ENCODE peak calls at places on chromosomes 12 and 14, in ten cellular contexts. Y is ACHN; G is NCI-H526; U is activated naive CD4-positive, alpha-beta T cell treated with Interleukin-2 at 50 U/mL for 16 hours; M is HCT116; B is effector CD4-positive, alpha-beta T cell; A is NCI-H1105; X is IMR-90; P is T follicular helper cell; K is CD4-positive, alpha-beta T cell. Q is an unnamed sample.

GRCh38 chr14:72433511-72433910 is 460.4 kb downstream of the DPF3 start:
- DNase-seq in G (no peak), P (no peak), Y (peak; percentile 1), U (no peak), A (no peak), K (no peak), X (peak; percentile 59), M (no peak), B (no peak), Q (no peak)

GRCh38 chr12:953776-954175 is 4.3 kb upstream of the RAD52 start:
- DNase-seq in B (no peak), G (peak; percentile 50), M (no peak), Y (no peak), U (peak; percentile 17), A (no peak), K (no peak), P (no peak), X (peak; percentile 68), Q (no peak)

GRCh38 chr12:108312885-108313203 is 26.3 kb downstream of the CMKLR1 start:
- DNase-seq in Y (peak; percentile 39), P (no peak), G (no peak), B (no peak), K (no peak), X (no peak), M (no peak), U (no peak), A (no peak), Q (peak; percentile 54)

GRCh38 chr12:25130741-25131188 is 64.2 kb downstream of the DNAI7 start:
- DNase-seq in Y (peak; percentile 70), M (peak; percentile 22), A (peak; percentile 18), U (no peak), G (peak; percentile 75), P (no peak), K (no peak), B (no peak), X (peak; percentile 67), Q (no peak)

GRCh38 chr14:100994082-100994481 is 90.6 kb upstream of the RTL1 start:
- DNase-seq in P (no peak), B (no peak), X (peak; percentile 54), M (peak; percentile 52), K (no peak), A (no peak), G (no peak), U (no peak), Y (peak; percentile 33), Q (no peak)

GRCh38 chr12:28893365-28893764 is 255.7 kb upstream of the FAR2 start:
- DNase-seq in M (no peak), U (no peak), Y (no peak), P (no peak), G (no peak), K (no peak), A (no peak), B (no peak), X (peak; percentile 34), Q (no peak)

GRCh38 chr12:124766745-124767074 is 97.0 kb downstream of the SCARB1 start:
- DNase-seq in X (no peak), G (no peak), K (no peak), A (no peak), Y (no peak), P (no peak), M (no peak), B (no peak), U (no peak), Q (no peak)

GRCh38 chr12:93060666-93061413 is 131.7 kb upstream of the EEA1 start:
- DNase-seq in G (no peak), A (peak; percentile 29), U (no peak), X (peak; percentile 57), B (no peak), K (no peak), P (no peak), Y (no peak), M (no peak), Q (no peak)

GRCh38 chr12:128068211-128068610 is 198.8 kb upstream of the TMEM132C start:
- DNase-seq in B (no peak), M (no peak), Y (no peak), X (no peak), K (no peak), A (no peak), G (no peak), U (no peak), P (no peak), Q (no peak)

GRCh38 chr14:65156568-65157366 is 54.5 kb upstream of the MAX start:
- DNase-seq in A (no peak), X (peak; percentile 78), P (no peak), Y (no peak), B (no peak), U (no peak), K (no peak), G (no peak), M (no peak), Q (peak; percentile 23)

GRCh38 chr12:25241171-25242020 is 9.3 kb downstream of the KRAS start:
- DNase-seq in K (no peak), X (peak; percentile 71), P (no peak), B (no peak), Y (peak; percentile 71), M (peak; percentile 18), A (peak; percentile 6), G (peak; percentile 67), U (no peak), Q (no peak)

Q was measured in ELF-1.